ENCODE peak calls at places on chromosomes 5 and 9, in eight cellular contexts. L is astrocyte of the spinal cord, I is kidney, Q is SJSA1, X is fibroblast of lung, V is LNCaP clone FGC, C is GM23248, H is dorsolateral prefrontal cortex. A is an unnamed sample.

GRCh38 chr5:52491071-52491828 is 296.5 kb upstream of the ITGA1 start:
- DNase-seq in L (no peak), I (no peak), X (no peak), V (peak; percentile 87), C (no peak), H (no peak), Q (no peak), A (no peak)

GRCh38 chr9:129783516-129784361 is 19.2 kb upstream of the TOR1B start:
- DNase-seq in L (peak; percentile 74), V (peak; percentile 25), C (peak; percentile 84), X (peak; percentile 85), Q (peak; percentile 75), I (no peak), H (peak; percentile 54), A (peak; percentile 43)

GRCh38 chr9:129489838-129490582 is 130.9 kb downstream of the C9orf50 start:
- DNase-seq in Q (no peak), C (peak; percentile 55), X (no peak), I (no peak), L (peak; percentile 44), V (no peak), H (peak; percentile 54), A (no peak)

GRCh38 chr5:108084105-108084504 is 297.8 kb downstream of the FBXL17 start:
- DNase-seq in V (peak; percentile 78), L (peak; percentile 46), Q (no peak), C (no peak), X (peak; percentile 39), H (no peak), I (no peak), A (peak; percentile 52)

GRCh38 chr5:154072782-154073171 is 34.0 kb downstream of the MFAP3 start:
- DNase-seq in L (no peak), V (no peak), I (no peak), C (no peak), H (no peak), X (no peak), Q (no peak), A (no peak)

GRCh38 chr5:25128606-25129005 is 483.8 kb upstream of the CDH10 start:
- DNase-seq in L (no peak), C (no peak), I (no peak), V (no peak), H (no peak), Q (no peak), X (no peak), A (no peak)

GRCh38 chr9:16825364-16825763 is 45.1 kb downstream of the BNC2 start:
- DNase-seq in L (peak; percentile 52), H (no peak), V (no peak), C (peak; percentile 55), I (no peak), X (peak; percentile 60), Q (no peak), A (no peak)

GRCh38 chr9:127837346-127837745 is 17.1 kb downstream of the ENG start:
- DNase-seq in Q (no peak), V (no peak), I (no peak), X (no peak), H (no peak), L (peak; percentile 25), C (no peak), A (no peak)

GRCh38 chr5:176660860-176661641 is 13.8 kb downstream of the TSPAN17 start:
- DNase-seq in I (peak; percentile 91), V (no peak), L (peak; percentile 68), Q (peak; percentile 83), C (peak; percentile 82), X (peak; percentile 69), H (peak; percentile 76), A (peak; percentile 51)

GRCh38 chr5:83488821-83489220 is 17.3 kb downstream of the VCAN start:
- DNase-seq in H (no peak), C (no peak), V (no peak), X (peak; percentile 79), L (no peak), Q (no peak), I (no peak), A (no peak)

GRCh38 chr5:158832096-158832495 is 267.6 kb downstream of the EBF1 start:
- DNase-seq in L (no peak), H (no peak), X (peak; percentile 15), Q (no peak), I (no peak), C (peak; percentile 80), V (no peak), A (no peak)

GRCh38 chr5:157681048-157681447 is 9.7 kb downstream of the C5orf52 start:
- DNase-seq in I (no peak), L (no peak), X (no peak), H (no peak), V (no peak), Q (peak; percentile 36), C (no peak), A (no peak)

GRCh38 chr5:115415143-115415491 is 118.7 kb upstream of the CCDC112 start:
- DNase-seq in L (peak; percentile 76), I (peak; percentile 68), C (peak; percentile 79), H (peak; percentile 10), X (peak; percentile 89), Q (peak; percentile 60), V (no peak), A (peak; percentile 90)

GRCh38 chr9:911003-911402 is 65.5 kb upstream of the DMRT3 start:
- DNase-seq in H (no peak), L (no peak), C (no peak), Q (no peak), I (no peak), X (no peak), V (no peak), A (no peak)

GRCh38 chr5:71601222-71602026 is 14.3 kb downstream of the MCCC2 start:
- DNase-seq in I (no peak), Q (peak; percentile 87), V (peak; percentile 94), H (no peak), C (peak; percentile 95), L (peak; percentile 99), X (peak; percentile 98), A (peak; percentile 97)

GRCh38 chr5:36054646-36055045 is 12.0 kb downstream of the UGT3A2 start:
- DNase-seq in V (no peak), L (no peak), H (no peak), X (no peak), I (no peak), C (peak; percentile 26), Q (no peak), A (no peak)

GRCh38 chr5:32331217-32331926 is 18.6 kb upstream of the MTMR12 start:
- DNase-seq in X (no peak), Q (no peak), L (no peak), H (no peak), V (peak; percentile 94), I (no peak), C (no peak), A (peak; percentile 30)

GRCh38 chr9:131666779-131667178 is 73.1 kb downstream of the RAPGEF1 start:
- DNase-seq in H (no peak), L (no peak), I (no peak), V (no peak), C (no peak), X (no peak), Q (no peak), A (no peak)

GRCh38 chr5:139494832-139495231 is 12.3 kb upstream of the STING1 start:
- DNase-seq in H (no peak), C (peak; percentile 64), L (no peak), X (no peak), I (no peak), Q (no peak), V (no peak), A (peak; percentile 68)

GRCh38 chr5:176774216-176775171 is 35.9 kb upstream of the UNC5A start:
- DNase-seq in H (no peak), C (no peak), L (no peak), Q (peak; percentile 41), I (no peak), V (no peak), X (no peak), A (no peak)

GRCh38 chr9:126788046-126788445 is 16.8 kb upstream of the ZBTB43 start:
- DNase-seq in L (no peak), C (no peak), Q (no peak), H (no peak), V (no peak), I (no peak), X (no peak), A (no peak)

GRCh38 chr5:112865128-112865527 is 4.0 kb downstream of the SRP19 start:
- DNase-seq in C (no peak), L (no peak), Q (no peak), V (no peak), I (no peak), X (no peak), H (no peak), A (no peak)

GRCh38 chr9:122561446-122561845 is 8.5 kb downstream of the OR1N2 start:
- DNase-seq in V (no peak), Q (no peak), L (no peak), I (no peak), C (no peak), H (no peak), X (no peak), A (no peak)

GRCh38 chr9:70421272-70422180 is 7.1 kb upstream of the KLF9 start:
- DNase-seq in Q (no peak), X (peak; percentile 74), V (no peak), L (peak; percentile 55), C (peak; percentile 62), I (no peak), H (peak; percentile 24), A (no peak)
- H3K4me3 ChIP-seq in Q (no peak overlapping the region), X (no peak overlapping the region), V (peak overlapping the region; percentile 59), L (peak overlapping the region; percentile 52), C (peak overlapping the region; percentile 75), I (peak overlapping the region; percentile 40), H (peak overlapping the region; percentile 62), A (no peak overlapping the region)

DNA sequence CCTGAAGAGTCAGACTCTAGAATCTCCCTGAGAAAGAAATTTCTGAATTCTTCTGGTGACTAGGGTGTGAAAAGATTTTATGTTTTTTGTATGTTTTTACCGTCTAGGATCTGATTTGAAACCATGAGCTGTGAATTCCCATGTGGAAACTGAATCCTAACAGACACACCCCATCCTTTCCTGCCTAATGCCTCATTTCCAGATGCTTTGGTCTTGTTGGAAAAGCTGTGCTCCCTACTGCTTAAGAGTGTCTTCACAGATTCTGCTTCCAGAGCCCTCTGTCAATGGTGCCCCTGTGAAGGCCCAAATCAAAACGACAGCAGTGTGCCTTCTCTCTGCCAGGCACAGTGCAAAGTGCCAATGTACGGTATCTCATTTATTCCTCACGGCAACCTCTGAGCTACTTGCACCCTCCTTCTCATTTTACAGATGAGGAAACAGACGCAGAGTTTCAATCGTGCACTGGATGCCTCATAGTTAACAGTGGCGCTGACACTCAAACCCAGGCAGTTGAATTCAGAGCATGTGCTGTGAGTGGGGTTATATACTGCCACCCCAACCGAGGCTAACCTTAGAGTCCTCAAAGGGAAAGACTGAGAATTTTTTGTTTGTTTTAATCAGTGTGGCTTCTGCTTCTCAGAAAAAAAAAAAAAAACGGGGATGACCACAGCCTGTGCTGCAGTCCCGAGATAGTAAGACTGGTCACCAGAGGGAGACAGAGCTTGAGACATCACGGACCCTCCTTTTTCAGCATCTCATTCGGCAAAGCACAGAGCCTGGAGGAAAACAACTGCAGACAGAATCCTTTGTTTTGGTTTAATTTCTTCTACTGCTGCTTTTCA is 188.4 kb downstream of the SNCAIP start:
- DNase-seq in I (no peak), X (peak; percentile 78), Q (peak; percentile 54), L (peak; percentile 60), H (peak; percentile 21), C (peak; percentile 81), V (no peak), A (no peak)
- H3K4me3 ChIP-seq in I (no peak overlapping the region), X (no peak overlapping the region), Q (no peak overlapping the region), L (no peak overlapping the region), H (no peak overlapping the region), C (peak overlapping the region; percentile 59), V (no peak overlapping the region), A (no peak overlapping the region)

GRCh38 chr9:114388764-114389375 is 1.1 kb upstream of the AKNA start:
- DNase-seq in Q (no peak), X (no peak), H (no peak), I (no peak), L (no peak), V (no peak), C (no peak), A (no peak)
- H3K4me3 ChIP-seq in Q (no peak overlapping the region), X (no peak overlapping the region), H (no peak overlapping the region), I (no peak overlapping the region), L (no peak overlapping the region), V (no peak overlapping the region), C (no peak overlapping the region), A (no peak overlapping the region)

GRCh38 chr9:68997676-68998075 is 16.2 kb downstream of the PRKACG start:
- DNase-seq in H (no peak), L (no peak), Q (no peak), C (no peak), I (no peak), X (no peak), V (no peak), A (no peak)
- H3K4me3 ChIP-seq in H (peak overlapping the region; percentile 48), L (no peak overlapping the region), Q (no peak overlapping the region), C (no peak overlapping the region), I (no peak overlapping the region), X (no peak overlapping the region), V (no peak overlapping the region), A (no peak overlapping the region)